ENCODE peak calls at places on chromosomes 11 and 22, in nine cellular contexts. One of them, this sample, is unnamed.

GRCh38 chr11:32902089-32902665 is 9.6 kb downstream of the QSER1 start:
- DNase-seq in WTC11: no peak
- DNase-seq in fibroblast of the aortic adventitia: no peak
- DNase-seq in stimulated activated CD8-positive, alpha-beta memory T cell treated with anti-CD3 and anti-CD28 coated beads, Interleukin-15, amount 100 ng/mL, for 1 hour: no peak
- DNase-seq in mucosa of gallbladder: no peak
- DNase-seq in AG08396: no peak
- DNase-seq in LoVo: no peak
- DNase-seq in A172: no peak
- DNase-seq in CD8-positive, alpha-beta T cell: no peak
- DNase-seq in this sample: no peak

GRCh38 chr11:40885257-40885947 is 574.0 kb downstream of the LRRC4C start:
- DNase-seq in WTC11: no peak
- DNase-seq in fibroblast of the aortic adventitia: no peak
- DNase-seq in stimulated activated CD8-positive, alpha-beta memory T cell treated with anti-CD3 and anti-CD28 coated beads, Interleukin-15, amount 100 ng/mL, for 1 hour: no peak
- DNase-seq in mucosa of gallbladder: no peak
- DNase-seq in AG08396: no peak
- DNase-seq in LoVo: no peak
- DNase-seq in A172: no peak
- DNase-seq in CD8-positive, alpha-beta T cell: no peak
- DNase-seq in this sample: no peak

GRCh38 chr11:128195057-128195751 is 392.2 kb downstream of the ETS1 start:
- DNase-seq in WTC11: no peak
- DNase-seq in fibroblast of the aortic adventitia: no peak
- DNase-seq in stimulated activated CD8-positive, alpha-beta memory T cell treated with anti-CD3 and anti-CD28 coated beads, Interleukin-15, amount 100 ng/mL, for 1 hour: no peak
- DNase-seq in mucosa of gallbladder: no peak
- DNase-seq in AG08396: no peak
- DNase-seq in LoVo: no peak
- DNase-seq in A172: no peak
- DNase-seq in CD8-positive, alpha-beta T cell: peak
- DNase-seq in this sample: no peak

GRCh38 chr11:17528181-17528691 is 16.0 kb downstream of the USH1C start:
- DNase-seq in WTC11: peak
- DNase-seq in fibroblast of the aortic adventitia: peak
- DNase-seq in stimulated activated CD8-positive, alpha-beta memory T cell treated with anti-CD3 and anti-CD28 coated beads, Interleukin-15, amount 100 ng/mL, for 1 hour: no peak
- DNase-seq in mucosa of gallbladder: peak
- DNase-seq in AG08396: peak
- DNase-seq in LoVo: no peak
- DNase-seq in A172: peak
- DNase-seq in CD8-positive, alpha-beta T cell: no peak
- DNase-seq in this sample: no peak

GRCh38 chr11:63804259-63804658 is 9.0 kb upstream of the SPINDOC start:
- DNase-seq in WTC11: no peak
- DNase-seq in fibroblast of the aortic adventitia: no peak
- DNase-seq in stimulated activated CD8-positive, alpha-beta memory T cell treated with anti-CD3 and anti-CD28 coated beads, Interleukin-15, amount 100 ng/mL, for 1 hour: no peak
- DNase-seq in mucosa of gallbladder: peak
- DNase-seq in AG08396: no peak
- DNase-seq in LoVo: peak
- DNase-seq in A172: no peak
- DNase-seq in CD8-positive, alpha-beta T cell: no peak
- DNase-seq in this sample: no peak

GRCh38 chr11:68673291-68673930 is 10.9 kb upstream of the GAL start:
- DNase-seq in WTC11: no peak
- DNase-seq in fibroblast of the aortic adventitia: no peak
- DNase-seq in stimulated activated CD8-positive, alpha-beta memory T cell treated with anti-CD3 and anti-CD28 coated beads, Interleukin-15, amount 100 ng/mL, for 1 hour: no peak
- DNase-seq in mucosa of gallbladder: no peak
- DNase-seq in AG08396: no peak
- DNase-seq in LoVo: no peak
- DNase-seq in A172: peak
- DNase-seq in CD8-positive, alpha-beta T cell: no peak
- DNase-seq in this sample: no peak

GRCh38 chr22:47854226-47854625 is 1091.8 kb downstream of the TBC1D22A start:
- DNase-seq in WTC11: no peak
- DNase-seq in fibroblast of the aortic adventitia: no peak
- DNase-seq in stimulated activated CD8-positive, alpha-beta memory T cell treated with anti-CD3 and anti-CD28 coated beads, Interleukin-15, amount 100 ng/mL, for 1 hour: no peak
- DNase-seq in mucosa of gallbladder: no peak
- DNase-seq in AG08396: no peak
- DNase-seq in LoVo: no peak
- DNase-seq in A172: no peak
- DNase-seq in CD8-positive, alpha-beta T cell: no peak
- DNase-seq in this sample: no peak

GRCh38 chr11:64072871-64073270 is 37.1 kb downstream of the FLRT1 start:
- DNase-seq in WTC11: no peak
- DNase-seq in fibroblast of the aortic adventitia: no peak
- DNase-seq in stimulated activated CD8-positive, alpha-beta memory T cell treated with anti-CD3 and anti-CD28 coated beads, Interleukin-15, amount 100 ng/mL, for 1 hour: no peak
- DNase-seq in mucosa of gallbladder: no peak
- DNase-seq in AG08396: no peak
- DNase-seq in LoVo: no peak
- DNase-seq in A172: no peak
- DNase-seq in CD8-positive, alpha-beta T cell: no peak
- DNase-seq in this sample: no peak

GRCh38 chr11:60866911-60867870 is at the start of gene ZP1:
- DNase-seq in WTC11: no peak
- DNase-seq in fibroblast of the aortic adventitia: no peak
- DNase-seq in stimulated activated CD8-positive, alpha-beta memory T cell treated with anti-CD3 and anti-CD28 coated beads, Interleukin-15, amount 100 ng/mL, for 1 hour: no peak
- DNase-seq in mucosa of gallbladder: no peak
- DNase-seq in AG08396: no peak
- DNase-seq in LoVo: no peak
- DNase-seq in A172: no peak
- DNase-seq in CD8-positive, alpha-beta T cell: no peak
- DNase-seq in this sample: no peak

GRCh38 chr22:49209452-49210195 is 618.0 kb downstream of the BRD1 start:
- DNase-seq in WTC11: peak
- DNase-seq in fibroblast of the aortic adventitia: no peak
- DNase-seq in stimulated activated CD8-positive, alpha-beta memory T cell treated with anti-CD3 and anti-CD28 coated beads, Interleukin-15, amount 100 ng/mL, for 1 hour: no peak
- DNase-seq in mucosa of gallbladder: no peak
- DNase-seq in AG08396: no peak
- DNase-seq in LoVo: no peak
- DNase-seq in A172: no peak
- DNase-seq in CD8-positive, alpha-beta T cell: no peak
- DNase-seq in this sample: peak

GRCh38 chr11:22192289-22192641 is 620 bp upstream of the ANO5 start:
- DNase-seq in WTC11: peak
- DNase-seq in fibroblast of the aortic adventitia: no peak
- DNase-seq in stimulated activated CD8-positive, alpha-beta memory T cell treated with anti-CD3 and anti-CD28 coated beads, Interleukin-15, amount 100 ng/mL, for 1 hour: no peak
- DNase-seq in mucosa of gallbladder: peak
- DNase-seq in AG08396: peak
- DNase-seq in LoVo: no peak
- DNase-seq in A172: no peak
- DNase-seq in CD8-positive, alpha-beta T cell: no peak
- DNase-seq in this sample: no peak

GRCh38 chr11:131504199-131504949 is 134.0 kb downstream of the NTM start:
- DNase-seq in WTC11: peak
- DNase-seq in fibroblast of the aortic adventitia: no peak
- DNase-seq in stimulated activated CD8-positive, alpha-beta memory T cell treated with anti-CD3 and anti-CD28 coated beads, Interleukin-15, amount 100 ng/mL, for 1 hour: no peak
- DNase-seq in mucosa of gallbladder: no peak
- DNase-seq in AG08396: no peak
- DNase-seq in LoVo: no peak
- DNase-seq in A172: no peak
- DNase-seq in CD8-positive, alpha-beta T cell: no peak
- DNase-seq in this sample: no peak

GRCh38 chr11:20070459-20070858 is 89.8 kb downstream of the DBX1 start:
- DNase-seq in WTC11: no peak
- DNase-seq in fibroblast of the aortic adventitia: no peak
- DNase-seq in stimulated activated CD8-positive, alpha-beta memory T cell treated with anti-CD3 and anti-CD28 coated beads, Interleukin-15, amount 100 ng/mL, for 1 hour: no peak
- DNase-seq in mucosa of gallbladder: no peak
- DNase-seq in AG08396: no peak
- DNase-seq in LoVo: no peak
- DNase-seq in A172: no peak
- DNase-seq in CD8-positive, alpha-beta T cell: no peak
- DNase-seq in this sample: no peak

GRCh38 chr11:83467841-83468240 is 181.7 kb upstream of the CCDC90B start:
- DNase-seq in WTC11: no peak
- DNase-seq in fibroblast of the aortic adventitia: no peak
- DNase-seq in stimulated activated CD8-positive, alpha-beta memory T cell treated with anti-CD3 and anti-CD28 coated beads, Interleukin-15, amount 100 ng/mL, for 1 hour: no peak
- DNase-seq in mucosa of gallbladder: no peak
- DNase-seq in AG08396: no peak
- DNase-seq in LoVo: no peak
- DNase-seq in A172: no peak
- DNase-seq in CD8-positive, alpha-beta T cell: no peak
- DNase-seq in this sample: no peak

GRCh38 chr11:21263026-21263425 is 593.6 kb downstream of the NELL1 start:
- DNase-seq in WTC11: no peak
- DNase-seq in fibroblast of the aortic adventitia: no peak
- DNase-seq in stimulated activated CD8-positive, alpha-beta memory T cell treated with anti-CD3 and anti-CD28 coated beads, Interleukin-15, amount 100 ng/mL, for 1 hour: no peak
- DNase-seq in mucosa of gallbladder: no peak
- DNase-seq in AG08396: no peak
- DNase-seq in LoVo: no peak
- DNase-seq in A172: no peak
- DNase-seq in CD8-positive, alpha-beta T cell: no peak
- DNase-seq in this sample: no peak

GRCh38 chr22:30870451-30871345 is 97.9 kb downstream of the MORC2 start:
- DNase-seq in WTC11: no peak
- DNase-seq in fibroblast of the aortic adventitia: no peak
- DNase-seq in stimulated activated CD8-positive, alpha-beta memory T cell treated with anti-CD3 and anti-CD28 coated beads, Interleukin-15, amount 100 ng/mL, for 1 hour: no peak
- DNase-seq in mucosa of gallbladder: no peak
- DNase-seq in AG08396: no peak
- DNase-seq in LoVo: no peak
- DNase-seq in A172: no peak
- DNase-seq in CD8-positive, alpha-beta T cell: no peak
- DNase-seq in this sample: no peak

GRCh38 chr11:55401011-55401410 is 33.2 kb downstream of the OR4A15 start:
- DNase-seq in WTC11: no peak
- DNase-seq in fibroblast of the aortic adventitia: no peak
- DNase-seq in stimulated activated CD8-positive, alpha-beta memory T cell treated with anti-CD3 and anti-CD28 coated beads, Interleukin-15, amount 100 ng/mL, for 1 hour: no peak
- DNase-seq in mucosa of gallbladder: no peak
- DNase-seq in AG08396: no peak
- DNase-seq in LoVo: no peak
- DNase-seq in A172: no peak
- DNase-seq in CD8-positive, alpha-beta T cell: no peak
- DNase-seq in this sample: no peak

GRCh38 chr11:117459121-117459978 is 131.7 kb downstream of the CEP164 start:
- DNase-seq in WTC11: no peak
- DNase-seq in fibroblast of the aortic adventitia: no peak
- DNase-seq in stimulated activated CD8-positive, alpha-beta memory T cell treated with anti-CD3 and anti-CD28 coated beads, Interleukin-15, amount 100 ng/mL, for 1 hour: no peak
- DNase-seq in mucosa of gallbladder: no peak
- DNase-seq in AG08396: no peak
- DNase-seq in LoVo: no peak
- DNase-seq in A172: no peak
- DNase-seq in CD8-positive, alpha-beta T cell: no peak
- DNase-seq in this sample: no peak

GRCh38 chr11:130476200-130476921 is 27.9 kb downstream of the ADAMTS15 start:
- DNase-seq in WTC11: no peak
- DNase-seq in fibroblast of the aortic adventitia: no peak
- DNase-seq in stimulated activated CD8-positive, alpha-beta memory T cell treated with anti-CD3 and anti-CD28 coated beads, Interleukin-15, amount 100 ng/mL, for 1 hour: no peak
- DNase-seq in mucosa of gallbladder: no peak
- DNase-seq in AG08396: peak
- DNase-seq in LoVo: no peak
- DNase-seq in A172: no peak
- DNase-seq in CD8-positive, alpha-beta T cell: no peak
- DNase-seq in this sample: no peak

GRCh38 chr11:128508785-128509518 is 78.4 kb downstream of the ETS1 start:
- DNase-seq in WTC11: no peak
- DNase-seq in fibroblast of the aortic adventitia: peak
- DNase-seq in stimulated activated CD8-positive, alpha-beta memory T cell treated with anti-CD3 and anti-CD28 coated beads, Interleukin-15, amount 100 ng/mL, for 1 hour: no peak
- DNase-seq in mucosa of gallbladder: no peak
- DNase-seq in AG08396: peak
- DNase-seq in LoVo: no peak
- DNase-seq in A172: no peak
- DNase-seq in CD8-positive, alpha-beta T cell: no peak
- DNase-seq in this sample: no peak

GRCh38 chr22:36197601-36198146 is 3.9 kb downstream of the APOL4 start:
- DNase-seq in WTC11: no peak
- DNase-seq in fibroblast of the aortic adventitia: no peak
- DNase-seq in stimulated activated CD8-positive, alpha-beta memory T cell treated with anti-CD3 and anti-CD28 coated beads, Interleukin-15, amount 100 ng/mL, for 1 hour: no peak
- DNase-seq in mucosa of gallbladder: no peak
- DNase-seq in AG08396: no peak
- DNase-seq in LoVo: no peak
- DNase-seq in A172: peak
- DNase-seq in CD8-positive, alpha-beta T cell: no peak
- DNase-seq in this sample: no peak

GRCh38 chr22:37749831-37750595 is 53.2 kb downstream of the TRIOBP start:
- DNase-seq in WTC11: no peak
- DNase-seq in fibroblast of the aortic adventitia: peak
- DNase-seq in stimulated activated CD8-positive, alpha-beta memory T cell treated with anti-CD3 and anti-CD28 coated beads, Interleukin-15, amount 100 ng/mL, for 1 hour: no peak
- DNase-seq in mucosa of gallbladder: no peak
- DNase-seq in AG08396: no peak
- DNase-seq in LoVo: no peak
- DNase-seq in A172: no peak
- DNase-seq in CD8-positive, alpha-beta T cell: no peak
- DNase-seq in this sample: no peak

GRCh38 chr22:48829908-48830307 is 997.8 kb downstream of the BRD1 start:
- DNase-seq in WTC11: no peak
- DNase-seq in fibroblast of the aortic adventitia: no peak
- DNase-seq in stimulated activated CD8-positive, alpha-beta memory T cell treated with anti-CD3 and anti-CD28 coated beads, Interleukin-15, amount 100 ng/mL, for 1 hour: no peak
- DNase-seq in mucosa of gallbladder: no peak
- DNase-seq in AG08396: no peak
- DNase-seq in LoVo: no peak
- DNase-seq in A172: no peak
- DNase-seq in CD8-positive, alpha-beta T cell: no peak
- DNase-seq in this sample: no peak

GRCh38 chr11:100774859-100775258 is 87.8 kb downstream of the ARHGAP42 start:
- DNase-seq in WTC11: no peak
- DNase-seq in fibroblast of the aortic adventitia: no peak
- DNase-seq in stimulated activated CD8-positive, alpha-beta memory T cell treated with anti-CD3 and anti-CD28 coated beads, Interleukin-15, amount 100 ng/mL, for 1 hour: no peak
- DNase-seq in mucosa of gallbladder: no peak
- DNase-seq in AG08396: no peak
- DNase-seq in LoVo: peak
- DNase-seq in A172: no peak
- DNase-seq in CD8-positive, alpha-beta T cell: no peak
- DNase-seq in this sample: no peak

GRCh38 chr22:22770280-22770871 is 117.2 kb upstream of the IGLL5 start:
- DNase-seq in WTC11: peak
- DNase-seq in fibroblast of the aortic adventitia: peak
- DNase-seq in stimulated activated CD8-positive, alpha-beta memory T cell treated with anti-CD3 and anti-CD28 coated beads, Interleukin-15, amount 100 ng/mL, for 1 hour: no peak
- DNase-seq in mucosa of gallbladder: peak
- DNase-seq in AG08396: peak
- DNase-seq in LoVo: peak
- DNase-seq in A172: peak
- DNase-seq in CD8-positive, alpha-beta T cell: no peak
- DNase-seq in this sample: peak

GRCh38 chr11:6656936-6657335 is 1.3 kb upstream of the DCHS1 start:
- DNase-seq in WTC11: no peak
- DNase-seq in fibroblast of the aortic adventitia: no peak
- DNase-seq in stimulated activated CD8-positive, alpha-beta memory T cell treated with anti-CD3 and anti-CD28 coated beads, Interleukin-15, amount 100 ng/mL, for 1 hour: no peak
- DNase-seq in mucosa of gallbladder: no peak
- DNase-seq in AG08396: no peak
- DNase-seq in LoVo: no peak
- DNase-seq in A172: no peak
- DNase-seq in CD8-positive, alpha-beta T cell: no peak
- DNase-seq in this sample: peak

GRCh38 chr11:113373306-113373705 is 14.3 kb upstream of the ANKK1 start:
- DNase-seq in WTC11: no peak
- DNase-seq in fibroblast of the aortic adventitia: peak
- DNase-seq in stimulated activated CD8-positive, alpha-beta memory T cell treated with anti-CD3 and anti-CD28 coated beads, Interleukin-15, amount 100 ng/mL, for 1 hour: no peak
- DNase-seq in mucosa of gallbladder: no peak
- DNase-seq in AG08396: peak
- DNase-seq in LoVo: no peak
- DNase-seq in A172: peak
- DNase-seq in CD8-positive, alpha-beta T cell: no peak
- DNase-seq in this sample: no peak

GRCh38 chr11:120211522-120212258 is 858 bp downstream of the OAF start:
- DNase-seq in WTC11: no peak
- DNase-seq in fibroblast of the aortic adventitia: no peak
- DNase-seq in stimulated activated CD8-positive, alpha-beta memory T cell treated with anti-CD3 and anti-CD28 coated beads, Interleukin-15, amount 100 ng/mL, for 1 hour: no peak
- DNase-seq in mucosa of gallbladder: no peak
- DNase-seq in AG08396: no peak
- DNase-seq in LoVo: no peak
- DNase-seq in A172: no peak
- DNase-seq in CD8-positive, alpha-beta T cell: no peak
- DNase-seq in this sample: no peak

GRCh38 chr11:115470928-115471327 is 33.3 kb downstream of the CADM1 start:
- DNase-seq in WTC11: no peak
- DNase-seq in fibroblast of the aortic adventitia: no peak
- DNase-seq in stimulated activated CD8-positive, alpha-beta memory T cell treated with anti-CD3 and anti-CD28 coated beads, Interleukin-15, amount 100 ng/mL, for 1 hour: no peak
- DNase-seq in mucosa of gallbladder: no peak
- DNase-seq in AG08396: no peak
- DNase-seq in LoVo: no peak
- DNase-seq in A172: no peak
- DNase-seq in CD8-positive, alpha-beta T cell: no peak
- DNase-seq in this sample: no peak

GRCh38 chr11:1531961-1532586 is 40.0 kb downstream of the DUSP8 start:
- DNase-seq in WTC11: no peak
- DNase-seq in fibroblast of the aortic adventitia: peak
- DNase-seq in stimulated activated CD8-positive, alpha-beta memory T cell treated with anti-CD3 and anti-CD28 coated beads, Interleukin-15, amount 100 ng/mL, for 1 hour: no peak
- DNase-seq in mucosa of gallbladder: peak
- DNase-seq in AG08396: peak
- DNase-seq in LoVo: no peak
- DNase-seq in A172: no peak
- DNase-seq in CD8-positive, alpha-beta T cell: no peak
- DNase-seq in this sample: no peak

GRCh38 chr11:12286606-12287005 is 90.8 kb upstream of the PARVA start:
- DNase-seq in WTC11: no peak
- DNase-seq in fibroblast of the aortic adventitia: no peak
- DNase-seq in stimulated activated CD8-positive, alpha-beta memory T cell treated with anti-CD3 and anti-CD28 coated beads, Interleukin-15, amount 100 ng/mL, for 1 hour: no peak
- DNase-seq in mucosa of gallbladder: no peak
- DNase-seq in AG08396: no peak
- DNase-seq in LoVo: no peak
- DNase-seq in A172: no peak
- DNase-seq in CD8-positive, alpha-beta T cell: no peak
- DNase-seq in this sample: no peak

This sample was measured in vagina.